ENCODE peak calls at places on chromosomes 6 and 20, in eight cellular contexts. C is neural crest cell, W is progenitor cell of endocrine pancreas, N is GM12865, K is gastrocnemius medialis, M is Peyer's patch, O is heart right ventricle, J is fibroblast of lung. Y is an unnamed sample.

GRCh38 chr6:41780623-41781301 is at the start of gene PRICKLE4:
- DNase-seq in M (peak), J (no peak), O (peak), W (no peak), N (no peak), C (no peak), K (peak), Y (peak)

GRCh38 chr6:170182093-170182780 is 108.6 kb downstream of the DLL1 start:
- DNase-seq in M (no peak), W (no peak), N (no peak), J (no peak), K (no peak), C (no peak), O (no peak), Y (no peak)

GRCh38 chr6:143055213-143055612 is 5.5 kb upstream of the AIG1 start:
- DNase-seq in J (no peak), C (no peak), N (no peak), O (no peak), M (no peak), W (no peak), K (no peak), Y (no peak)

GRCh38 chr6:152897807-152898399 is 84.9 kb downstream of the FBXO5 start:
- DNase-seq in J (peak), O (peak), N (peak), M (peak), C (peak), W (peak), K (peak), Y (peak)

GRCh38 chr6:108107102-108107501 is 32.6 kb upstream of the OSTM1 start:
- DNase-seq in K (no peak), W (no peak), J (no peak), N (no peak), C (no peak), O (no peak), M (no peak), Y (no peak)

GRCh38 chr20:21396045-21396893 is 1.1 kb downstream of the NKX2-4 start:
- DNase-seq in C (no peak), J (no peak), W (no peak), O (peak), K (no peak), N (no peak), M (peak), Y (no peak)

GRCh38 chr6:26554669-26555504 is 16.7 kb downstream of the HMGN4 start:
- DNase-seq in W (no peak), O (no peak), N (peak), C (peak), M (no peak), J (peak), K (no peak), Y (no peak)

GRCh38 chr6:107330190-107330589 is 129.2 kb downstream of the PDSS2 start:
- DNase-seq in N (peak), O (no peak), K (no peak), W (no peak), M (no peak), C (no peak), J (no peak), Y (no peak)

GRCh38 chr6:150251566-150252186 is 108.8 kb downstream of the PPP1R14C start:
- DNase-seq in W (no peak), C (no peak), O (no peak), N (no peak), J (no peak), K (peak), M (no peak), Y (no peak)

GRCh38 chr20:57484772-57485171 is 40.2 kb downstream of the CTCFL start:
- DNase-seq in O (no peak), C (no peak), M (no peak), J (no peak), W (no peak), K (no peak), N (no peak), Y (no peak)

GRCh38 chr6:63351995-63352586 is 32.3 kb upstream of the LGSN start:
- DNase-seq in W (no peak), M (no peak), O (no peak), J (peak), C (no peak), K (no peak), N (peak), Y (no peak)

GRCh38 chr6:72675396-72675795 is 53.5 kb downstream of the KCNQ5 start:
- DNase-seq in N (no peak), W (no peak), J (no peak), O (no peak), K (no peak), C (no peak), M (no peak), Y (no peak)

GRCh38 chr6:131182991-131183425 is 47.7 kb downstream of the AKAP7 start:
- DNase-seq in J (peak), K (no peak), O (no peak), N (peak), W (no peak), C (no peak), M (no peak), Y (peak)

GRCh38 chr6:12709556-12709955 is 7.0 kb upstream of the PHACTR1 start:
- DNase-seq in J (no peak), K (no peak), O (no peak), W (no peak), N (no peak), C (no peak), M (no peak), Y (no peak)

GRCh38 chr6:106488494-106489369 is 128.2 kb downstream of the CRYBG1 start:
- DNase-seq in N (no peak), W (no peak), J (no peak), O (no peak), M (no peak), K (no peak), C (no peak), Y (no peak)

GRCh38 chr20:43736588-43737091 is 9.8 kb upstream of the GTSF1L start:
- DNase-seq in M (no peak), J (no peak), K (no peak), W (no peak), O (no peak), N (peak), C (no peak), Y (no peak)

GRCh38 chr6:130019796-130020105 is 1.4 kb downstream of the L3MBTL3 start:
- DNase-seq in O (peak), J (no peak), W (no peak), N (no peak), C (no peak), M (no peak), K (no peak), Y (no peak)

GRCh38 chr6:44678252-44678935 is 290.9 kb downstream of the CDC5L start:
- DNase-seq in N (no peak), O (no peak), J (no peak), M (no peak), W (no peak), K (no peak), C (no peak), Y (no peak)

GRCh38 chr6:146498309-146498708 is 45.3 kb upstream of the RAB32 start:
- DNase-seq in N (no peak), M (no peak), K (no peak), O (no peak), W (no peak), J (no peak), C (no peak), Y (no peak)

GRCh38 chr6:65289491-65289890 is 417.5 kb downstream of the EYS start:
- DNase-seq in C (no peak), J (peak), W (no peak), K (no peak), N (no peak), M (no peak), O (no peak), Y (peak)

GRCh38 chr6:37244430-37245310 is 12.9 kb upstream of the TBC1D22B start:
- DNase-seq in J (peak), K (peak), M (no peak), N (no peak), W (no peak), O (peak), C (no peak), Y (peak)

GRCh38 chr6:82365011-82365751 is 1.6 kb downstream of the TPBG start:
- DNase-seq in O (peak), M (peak), W (peak), C (peak), J (peak), N (peak), K (no peak), Y (peak)

GRCh38 chr6:33772114-33772830 is 16.7 kb downstream of the LEMD2 start:
- DNase-seq in J (no peak), M (peak), W (no peak), N (no peak), K (no peak), C (no peak), O (no peak), Y (no peak)

GRCh38 chr6:156731436-156731835 is 45.7 kb upstream of the ARID1B start:
- DNase-seq in W (no peak), K (no peak), C (no peak), N (no peak), J (peak), O (no peak), M (no peak), Y (no peak)

GRCh38 chr6:2245954-2246863 is 804 bp upstream of the GMDS start:
- DNase-seq in J (peak), N (peak), C (no peak), W (peak), M (peak), K (peak), O (peak), Y (peak)

GRCh38 chr20:63850689-63851547 is 10.4 kb upstream of the ABHD16B start:
- DNase-seq in J (no peak), W (no peak), O (no peak), K (no peak), C (no peak), M (no peak), N (peak), Y (no peak)

GRCh38 chr6:155319902-155320301 is 5.6 kb upstream of the TFB1M start:
- DNase-seq in O (no peak), M (no peak), N (no peak), K (no peak), J (no peak), C (no peak), W (no peak), Y (no peak)

GRCh38 chr6:36641543-36641942 is 37.0 kb upstream of the CDKN1A start:
- DNase-seq in M (peak), N (no peak), K (no peak), W (no peak), C (no peak), O (no peak), J (no peak), Y (no peak)

GRCh38 chr20:12715371-12715770 is 293.4 kb upstream of the SPTLC3 start:
- DNase-seq in K (no peak), W (no peak), J (no peak), O (no peak), C (no peak), M (no peak), N (no peak), Y (no peak)

DNA sequence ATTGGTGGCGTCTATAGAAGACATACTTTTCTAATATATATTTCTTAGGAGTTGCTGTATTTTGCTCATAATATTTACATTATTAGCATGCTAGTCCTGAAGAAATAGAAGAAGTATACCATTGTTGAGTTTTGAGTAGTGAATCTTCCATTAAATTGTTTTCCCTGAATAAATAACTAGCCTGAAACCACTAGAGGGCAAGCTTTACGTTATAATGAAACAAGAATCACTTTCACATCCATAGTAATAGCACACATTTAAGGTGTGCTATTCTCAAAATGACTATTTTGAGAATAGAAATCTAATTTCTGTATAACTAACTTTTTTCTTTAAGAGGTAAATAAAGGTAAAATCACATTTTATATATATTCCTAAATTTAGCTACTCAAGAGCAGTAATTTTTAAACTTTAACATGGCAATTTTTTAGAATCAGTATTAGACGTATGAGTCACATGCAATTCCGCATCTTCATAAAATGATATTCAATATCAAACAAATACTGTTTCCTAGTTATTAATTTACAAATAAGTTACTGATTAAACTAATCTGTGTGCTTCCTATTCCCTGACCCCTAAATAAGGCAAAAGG is 213.2 kb upstream of the MANEA start:
- DNase-seq in W (no peak), O (no peak), M (no peak), N (peak), K (no peak), C (no peak), J (peak), Y (peak)
- TF ChIP-seq CTCF in W (peak), O (peak), M (no peak), N (peak), K (no peak), C (peak), J (no peak), Y (peak)

GRCh38 chr6:90294614-90294988 is 2.0 kb downstream of the BACH2 start:
- DNase-seq in C (no peak), K (peak), O (no peak), M (no peak), J (no peak), W (no peak), N (peak), Y (peak)

GRCh38 chr6:90295854-90296345 is 743 bp downstream of the BACH2 start:
- DNase-seq in C (peak), M (peak), W (peak), K (peak), O (peak), J (peak), N (peak), Y (peak)

GRCh38 chr6:90294008-90294511 is 2.6 kb downstream of the BACH2 start:
- DNase-seq in J (no peak), M (no peak), C (no peak), K (no peak), O (no peak), N (no peak), W (no peak), Y (no peak)

GRCh38 chr6:90296346-90297123 is at the start of gene BACH2:
- DNase-seq in M (peak), J (peak), O (peak), N (peak), W (peak), C (peak), K (peak), Y (peak)

GRCh38 chr6:90294989-90295853 is 1.4 kb downstream of the BACH2 start:
- DNase-seq in W (peak), M (peak), J (peak), O (peak), N (peak), C (peak), K (peak), Y (peak)
- TF ChIP-seq CTCF in W (peak), M (no peak), J (peak), O (peak), N (peak), C (peak), K (no peak), Y (peak)

GRCh38 chr6:151690303-151690702 is 117.2 kb upstream of the ESR1 start:
- DNase-seq in O (no peak), J (no peak), M (no peak), K (no peak), W (no peak), N (peak), C (no peak), Y (peak)
- TF ChIP-seq CTCF in O (peak), J (no peak), M (no peak), K (no peak), W (no peak), N (no peak), C (no peak), Y (no peak)

GRCh38 chr6:5950448-5950847 is 56.3 kb downstream of the NRN1 start:
- DNase-seq in K (no peak), W (no peak), O (peak), N (peak), J (no peak), C (no peak), M (no peak), Y (peak)
- TF ChIP-seq CTCF in K (no peak), W (peak), O (peak), N (peak), J (peak), C (peak), M (no peak), Y (peak)

GRCh38 chr20:8721098-8721497 is 347.8 kb upstream of the PLCB4 start:
- DNase-seq in M (no peak), C (peak), K (no peak), N (peak), O (no peak), W (peak), J (peak), Y (peak)

GRCh38 chr20:8720089-8720488 is 348.8 kb upstream of the PLCB4 start:
- DNase-seq in O (no peak), C (no peak), M (no peak), W (no peak), J (peak), N (no peak), K (no peak), Y (no peak)

GRCh38 chr20:8724884-8725283 is 344.0 kb upstream of the PLCB4 start:
- DNase-seq in W (no peak), M (no peak), J (no peak), K (no peak), C (no peak), O (no peak), N (no peak), Y (no peak)

GRCh38 chr20:8723296-8723695 is 345.6 kb upstream of the PLCB4 start:
- DNase-seq in K (no peak), N (no peak), C (no peak), W (no peak), J (no peak), O (no peak), M (no peak), Y (no peak)

GRCh38 chr20:8722277-8722928 is 346.5 kb upstream of the PLCB4 start:
- DNase-seq in M (no peak), W (no peak), N (peak), K (no peak), J (peak), O (no peak), C (peak), Y (peak)
- TF ChIP-seq CTCF in M (peak), W (peak), N (peak), K (peak), J (peak), O (peak), C (peak), Y (peak)

GRCh38 chr6:53376661-53377226 is 28.0 kb upstream of the ELOVL5 start:
- DNase-seq in M (no peak), J (no peak), N (no peak), K (no peak), C (no peak), W (no peak), O (no peak), Y (no peak)

GRCh38 chr6:53377793-53378192 is 29.0 kb upstream of the ELOVL5 start:
- DNase-seq in N (no peak), M (no peak), W (no peak), J (no peak), C (no peak), O (no peak), K (no peak), Y (no peak)

GRCh38 chr6:53375851-53376250 is 27.1 kb upstream of the ELOVL5 start:
- DNase-seq in C (no peak), N (no peak), K (no peak), M (no peak), W (no peak), O (no peak), J (peak), Y (peak)

GRCh38 chr6:53377289-53377688 is 28.5 kb upstream of the ELOVL5 start:
- DNase-seq in C (no peak), W (no peak), N (no peak), M (no peak), J (no peak), O (no peak), K (no peak), Y (no peak)

GRCh38 chr6:53378208-53378607 is 29.5 kb upstream of the ELOVL5 start:
- DNase-seq in J (no peak), W (no peak), N (no peak), C (no peak), M (no peak), O (no peak), K (no peak), Y (no peak)
- TF ChIP-seq CTCF in J (no peak), W (no peak), N (no peak), C (no peak), M (no peak), O (no peak), K (no peak), Y (no peak)

GRCh38 chr20:50578778-50579165 is 68.6 kb downstream of the PTPN1 start:
- DNase-seq in W (no peak), N (no peak), C (no peak), K (no peak), O (no peak), M (no peak), J (no peak), Y (no peak)

GRCh38 chr20:50580842-50581544 is 70.8 kb downstream of the PTPN1 start:
- DNase-seq in O (no peak), J (no peak), W (no peak), M (peak), N (no peak), K (no peak), C (no peak), Y (no peak)

GRCh38 chr20:50582092-50582491 is 71.9 kb downstream of the PTPN1 start:
- DNase-seq in N (no peak), J (no peak), O (no peak), W (no peak), C (no peak), M (peak), K (no peak), Y (no peak)

GRCh38 chr20:50579511-50579910 is 69.3 kb downstream of the PTPN1 start:
- DNase-seq in W (no peak), N (no peak), M (no peak), C (no peak), J (no peak), O (no peak), K (no peak), Y (no peak)

GRCh38 chr20:50580016-50580747 is 70.0 kb downstream of the PTPN1 start:
- DNase-seq in N (peak), J (peak), K (no peak), O (peak), C (peak), M (peak), W (peak), Y (peak)
- TF ChIP-seq CTCF in N (peak), J (peak), K (peak), O (peak), C (peak), M (peak), W (peak), Y (peak)

GRCh38 chr6:166050559-166050958 is 117.1 kb downstream of the TBXT start:
- DNase-seq in O (no peak), J (no peak), M (no peak), N (no peak), K (no peak), C (no peak), W (no peak), Y (no peak)
- TF ChIP-seq CTCF in O (no peak), J (no peak), M (no peak), N (no peak), K (no peak), C (no peak), W (no peak), Y (no peak)

Y was measured in cardiac muscle cell.